ENCODE peak calls at places on chromosomes 7 and 10, in eight cellular contexts. R is heart right ventricle, Y is cardiac fibroblast, K is GM23338, H is fibroblast of lung, Z is progenitor cell of endocrine pancreas, G is stomach, Q is HL-60. O is an unnamed sample.

GRCh38 chr10:5563991-5564536 is 39.3 kb downstream of the CALML3 start:
- DNase-seq in R (no peak), Y (no peak), K (no peak), H (no peak), Z (no peak), G (peak), Q (no peak), O (no peak)

GRCh38 chr10:114517681-114518250 is 113.5 kb upstream of the AFAP1L2 start:
- DNase-seq in R (no peak), Y (no peak), K (no peak), H (no peak), Z (no peak), G (no peak), Q (no peak), O (no peak)

GRCh38 chr7:135733603-135734342 is 5.8 kb upstream of the SLC13A4 start:
- DNase-seq in R (no peak), Y (no peak), K (no peak), H (no peak), Z (no peak), G (no peak), Q (no peak), O (no peak)

GRCh38 chr7:102456327-102456726 is 8.3 kb downstream of the ALKBH4 start:
- DNase-seq in R (no peak), Y (no peak), K (no peak), H (peak), Z (no peak), G (no peak), Q (no peak), O (no peak)

GRCh38 chr10:44979281-44980181 is 922 bp upstream of the DEPP1 start:
- DNase-seq in R (no peak), Y (no peak), K (no peak), H (no peak), Z (no peak), G (no peak), Q (no peak), O (no peak)

GRCh38 chr7:46576950-46577349 is 655.9 kb upstream of the IGFBP3 start:
- DNase-seq in R (no peak), Y (peak), K (no peak), H (no peak), Z (no peak), G (no peak), Q (no peak), O (no peak)

GRCh38 chr7:40469481-40469880 is 334.7 kb downstream of the SUGCT start:
- DNase-seq in R (no peak), Y (peak), K (no peak), H (peak), Z (no peak), G (no peak), Q (no peak), O (no peak)

GRCh38 chr10:127872011-127872741 is 20.6 kb downstream of the CLRN3 start:
- DNase-seq in R (peak), Y (peak), K (no peak), H (peak), Z (no peak), G (no peak), Q (no peak), O (no peak)

GRCh38 chr7:108455833-108456677 is at the start of gene NRCAM:
- DNase-seq in R (no peak), Y (peak), K (peak), H (peak), Z (peak), G (peak), Q (peak), O (peak)

GRCh38 chr10:31188792-31189406 is 130.1 kb upstream of the ZEB1 start:
- DNase-seq in R (no peak), Y (no peak), K (no peak), H (no peak), Z (no peak), G (no peak), Q (no peak), O (no peak)

GRCh38 chr7:92260248-92260781 is 14.5 kb downstream of the ANKIB1 start:
- DNase-seq in R (no peak), Y (no peak), K (no peak), H (peak), Z (no peak), G (no peak), Q (no peak), O (no peak)

GRCh38 chr7:47337021-47337492 is 244.9 kb downstream of the TNS3 start:
- DNase-seq in R (no peak), Y (no peak), K (no peak), H (peak), Z (no peak), G (no peak), Q (no peak), O (no peak)

GRCh38 chr7:74467876-74468275 is 14.2 kb downstream of the GTF2IRD1 start:
- DNase-seq in R (no peak), Y (no peak), K (no peak), H (no peak), Z (no peak), G (no peak), Q (no peak), O (no peak)

GRCh38 chr10:98445200-98445812 is 1.4 kb downstream of the HPS1 start:
- DNase-seq in R (no peak), Y (no peak), K (no peak), H (no peak), Z (no peak), G (no peak), Q (no peak), O (no peak)

GRCh38 chr7:133344275-133344674 is 91.4 kb downstream of the EXOC4 start:
- DNase-seq in R (no peak), Y (peak), K (peak), H (peak), Z (no peak), G (no peak), Q (no peak), O (no peak)

GRCh38 chr10:1706711-1707110 is 30.6 kb downstream of the ADARB2 start:
- DNase-seq in R (no peak), Y (no peak), K (no peak), H (no peak), Z (no peak), G (no peak), Q (no peak), O (no peak)

GRCh38 chr10:119246862-119247549 is 39.6 kb downstream of the GRK5 start:
- DNase-seq in R (no peak), Y (peak), K (no peak), H (peak), Z (no peak), G (no peak), Q (no peak), O (no peak)

GRCh38 chr7:33805630-33806233 is 99.6 kb upstream of the BMPER start:
- DNase-seq in R (peak), Y (peak), K (no peak), H (peak), Z (no peak), G (peak), Q (no peak), O (no peak)

GRCh38 chr10:3528271-3528670 is 256.7 kb downstream of the KLF6 start:
- DNase-seq in R (no peak), Y (peak), K (no peak), H (no peak), Z (no peak), G (no peak), Q (no peak), O (no peak)

GRCh38 chr7:43669286-43670081 is 59.8 kb downstream of the COA1 start:
- DNase-seq in R (no peak), Y (peak), K (peak), H (no peak), Z (no peak), G (no peak), Q (no peak), O (no peak)

GRCh38 chr10:118900617-118901016 is 128.9 kb upstream of the NANOS1 start:
- DNase-seq in R (no peak), Y (no peak), K (peak), H (no peak), Z (no peak), G (no peak), Q (no peak), O (no peak)

GRCh38 chr7:144391823-144392255 is 11.7 kb downstream of the NOBOX start:
- DNase-seq in R (peak), Y (peak), K (peak), H (peak), Z (no peak), G (no peak), Q (peak), O (peak)

GRCh38 chr10:122112625-122113160 is 123.7 kb downstream of the TACC2 start:
- DNase-seq in R (peak), Y (peak), K (peak), H (peak), Z (peak), G (peak), Q (no peak), O (peak)

GRCh38 chr10:1048349-1048731 is 579 bp downstream of the IDI1 start:
- DNase-seq in R (peak), Y (peak), K (no peak), H (peak), Z (no peak), G (no peak), Q (no peak), O (no peak)

GRCh38 chr10:86261933-86262665 is 104.5 kb downstream of the GRID1 start:
- DNase-seq in R (no peak), Y (no peak), K (peak), H (no peak), Z (peak), G (peak), Q (peak), O (no peak)

GRCh38 chr10:2351566-2351965 is 614.2 kb upstream of the ADARB2 start:
- DNase-seq in R (no peak), Y (no peak), K (no peak), H (no peak), Z (no peak), G (no peak), Q (no peak), O (no peak)

GRCh38 chr7:155750255-155751125 is 61.8 kb downstream of the SHH start:
- DNase-seq in R (no peak), Y (no peak), K (no peak), H (no peak), Z (no peak), G (no peak), Q (no peak), O (no peak)

GRCh38 chr10:12708921-12709320 is 292.6 kb downstream of the CCDC3 start:
- DNase-seq in R (no peak), Y (peak), K (no peak), H (no peak), Z (no peak), G (no peak), Q (no peak), O (no peak)

GRCh38 chr7:130893441-130893894 is 159.5 kb upstream of the KLF14 start:
- DNase-seq in R (no peak), Y (peak), K (no peak), H (peak), Z (no peak), G (no peak), Q (no peak), O (no peak)

GRCh38 chr10:85008493-85009181 is 680.2 kb downstream of the CCSER2 start:
- DNase-seq in R (no peak), Y (no peak), K (no peak), H (no peak), Z (no peak), G (no peak), Q (no peak), O (no peak)

GRCh38 chr10:29268011-29268410 is 20.9 kb upstream of the LYZL1 start:
- DNase-seq in R (no peak), Y (no peak), K (no peak), H (no peak), Z (no peak), G (no peak), Q (no peak), O (no peak)

GRCh38 chr7:68176974-68177373 is 1180.3 kb downstream of the TYW1 start:
- DNase-seq in R (peak), Y (peak), K (peak), H (peak), Z (peak), G (peak), Q (peak), O (peak)

GRCh38 chr10:71355886-71356285 is 36.8 kb downstream of the SLC29A3 start:
- DNase-seq in R (no peak), Y (no peak), K (no peak), H (no peak), Z (no peak), G (no peak), Q (no peak), O (no peak)

GRCh38 chr7:156017431-156017830 is 205.2 kb upstream of the SHH start:
- DNase-seq in R (no peak), Y (no peak), K (no peak), H (no peak), Z (no peak), G (peak), Q (no peak), O (no peak)

GRCh38 chr7:8321312-8321711 is 59.3 kb upstream of the ICA1 start:
- DNase-seq in R (no peak), Y (no peak), K (no peak), H (no peak), Z (no peak), G (no peak), Q (no peak), O (no peak)

GRCh38 chr10:11687779-11688447 is 54.3 kb upstream of the ECHDC3 start:
- DNase-seq in R (no peak), Y (no peak), K (no peak), H (no peak), Z (no peak), G (peak), Q (no peak), O (no peak)

GRCh38 chr7:81761821-81762220 is 8.0 kb downstream of the HGF start:
- DNase-seq in R (no peak), Y (no peak), K (peak), H (no peak), Z (no peak), G (no peak), Q (no peak), O (no peak)
- TF ChIP-seq CTCF in R (no peak), Y (no peak), K (peak), H (no peak), Z (no peak), G (no peak), Q (no peak), O (no peak)

DNA sequence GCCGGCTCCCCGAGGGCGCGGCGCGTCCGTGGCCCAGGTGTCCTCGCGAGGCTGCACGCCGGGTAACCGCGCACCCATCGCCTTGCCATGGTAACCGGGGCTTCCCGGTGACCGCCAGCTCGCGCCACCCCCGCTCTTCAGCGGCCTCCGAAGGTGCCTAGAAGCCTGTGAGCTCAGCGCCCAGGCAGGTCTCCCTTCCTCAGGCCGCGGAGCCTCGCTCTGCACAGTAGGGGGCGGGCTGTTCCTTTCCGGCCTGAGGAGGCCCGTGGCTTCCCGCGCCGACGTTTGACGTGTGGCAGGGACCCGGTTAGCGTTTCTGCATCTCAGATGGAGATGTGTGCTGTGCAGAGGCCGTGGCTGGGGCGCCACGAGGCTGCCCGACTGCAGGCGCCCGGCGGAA is 117.1 kb downstream of the DYNC2I1 start:
- DNase-seq in R (no peak), Y (peak), K (peak), H (no peak), Z (no peak), G (peak), Q (no peak), O (peak)
- TF ChIP-seq CTCF in R (peak), Y (no peak), K (peak), H (no peak), Z (peak), G (no peak), Q (no peak), O (peak)

GRCh38 chr7:100720645-100721504 is 607 bp downstream of the EPO start:
- DNase-seq in R (no peak), Y (no peak), K (peak), H (no peak), Z (no peak), G (no peak), Q (no peak), O (no peak)

GRCh38 chr7:100720320-100720644 is at the start of gene EPO:
- DNase-seq in R (no peak), Y (no peak), K (peak), H (no peak), Z (no peak), G (no peak), Q (no peak), O (no peak)

GRCh38 chr7:100722480-100723212 is 2.4 kb downstream of the EPO start:
- DNase-seq in R (no peak), Y (no peak), K (no peak), H (no peak), Z (no peak), G (no peak), Q (no peak), O (no peak)

GRCh38 chr7:100721505-100721812 is 1.2 kb downstream of the EPO start:
- DNase-seq in R (no peak), Y (no peak), K (no peak), H (no peak), Z (no peak), G (no peak), Q (no peak), O (no peak)

GRCh38 chr7:100719523-100720319 is 547 bp upstream of the EPO start:
- DNase-seq in R (no peak), Y (peak), K (no peak), H (peak), Z (no peak), G (no peak), Q (no peak), O (no peak)
- TF ChIP-seq CTCF in R (no peak), Y (peak), K (peak), H (peak), Z (no peak), G (no peak), Q (no peak), O (no peak)

DNA sequence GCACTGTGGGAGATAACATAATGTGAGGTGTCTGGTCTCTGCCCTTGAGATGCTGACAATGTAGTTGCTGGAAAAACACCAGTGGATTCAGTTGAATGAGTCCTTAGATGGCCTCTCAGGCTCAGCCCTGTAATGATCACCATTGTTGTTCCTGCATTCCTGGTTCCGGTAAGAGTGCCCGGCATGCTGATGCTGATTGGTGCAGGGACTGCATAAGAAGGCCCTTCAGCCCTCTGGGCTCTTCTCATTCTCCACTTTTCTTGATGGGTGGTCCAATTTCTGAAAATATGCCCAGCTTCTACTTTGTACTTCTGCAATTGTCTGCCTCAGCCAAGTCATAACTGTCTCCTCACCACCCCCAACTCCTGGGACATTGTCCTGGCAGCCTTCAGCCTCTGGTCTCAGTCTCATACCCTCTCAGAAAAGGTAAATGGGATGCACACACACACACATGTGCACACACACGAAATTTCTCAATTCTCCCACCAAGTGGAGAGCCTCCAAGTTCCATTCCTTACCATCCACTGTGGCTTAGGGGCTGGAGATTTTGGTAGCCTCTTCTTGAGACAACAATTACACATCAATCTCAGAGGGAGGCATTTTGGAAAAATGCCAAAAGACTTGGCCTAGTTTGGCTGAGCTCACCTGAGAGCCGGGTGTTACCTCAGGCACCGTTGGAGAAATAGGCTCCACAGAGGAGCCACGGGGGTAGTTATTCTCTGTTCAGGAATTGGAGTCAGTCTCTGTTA is 314.9 kb downstream of the RPS24 start:
- DNase-seq in R (no peak), Y (no peak), K (no peak), H (no peak), Z (no peak), G (peak), Q (no peak), O (no peak)
- TF ChIP-seq CTCF in R (no peak), Y (no peak), K (no peak), H (no peak), Z (no peak), G (no peak), Q (no peak), O (no peak)

GRCh38 chr7:86152926-86153325 is 490.8 kb upstream of the GRM3 start:
- DNase-seq in R (no peak), Y (no peak), K (no peak), H (no peak), Z (no peak), G (no peak), Q (no peak), O (no peak)

GRCh38 chr7:86149266-86149665 is 494.4 kb upstream of the GRM3 start:
- DNase-seq in R (no peak), Y (no peak), K (peak), H (no peak), Z (no peak), G (no peak), Q (no peak), O (no peak)

GRCh38 chr7:86148501-86148900 is 495.2 kb upstream of the GRM3 start:
- DNase-seq in R (no peak), Y (no peak), K (peak), H (no peak), Z (no peak), G (no peak), Q (no peak), O (no peak)
- TF ChIP-seq CTCF in R (no peak), Y (no peak), K (peak), H (no peak), Z (no peak), G (no peak), Q (no peak), O (no peak)

O was measured in neural crest cell.